ENCODE peak calls at places on chromosomes 2 and 18, in seven cellular contexts. X is fibroblast of mammary gland, F is adrenal gland, V is left lung, T is coronary artery, B is mucosa of descending colon, D is neural crest cell. O is an unnamed sample.

GRCh38 chr18:56089607-56090258 is 501.7 kb upstream of the TCF4 start:
- DNase-seq in X (no peak), F (no peak), V (no peak), T (no peak), B (no peak), D (no peak), O (no peak)

GRCh38 chr2:224869601-224870000 is 153.4 kb upstream of the CCDC195 start:
- DNase-seq in X (peak), F (no peak), V (no peak), T (no peak), B (no peak), D (no peak), O (no peak)

GRCh38 chr18:68960355-68960754 is 162.5 kb downstream of the CCDC102B start:
- DNase-seq in X (peak), F (no peak), V (no peak), T (no peak), B (peak), D (no peak), O (no peak)

GRCh38 chr2:236968101-236968886 is 117.4 kb upstream of the COPS8 start:
- DNase-seq in X (no peak), F (no peak), V (no peak), T (peak), B (no peak), D (no peak), O (no peak)

GRCh38 chr2:173354073-173354600 is 535 bp upstream of the CDCA7 start:
- DNase-seq in X (peak), F (no peak), V (no peak), T (no peak), B (no peak), D (no peak), O (peak)

GRCh38 chr2:14420851-14421250 is 211.7 kb upstream of the LRATD1 start:
- DNase-seq in X (peak), F (peak), V (no peak), T (no peak), B (no peak), D (no peak), O (no peak)

GRCh38 chr2:144412727-144413126 is 107.2 kb downstream of the ZEB2 start:
- DNase-seq in X (peak), F (peak), V (no peak), T (no peak), B (no peak), D (no peak), O (no peak)

GRCh38 chr2:37414470-37414949 is 70.1 kb downstream of the QPCT start:
- DNase-seq in X (peak), F (no peak), V (no peak), T (no peak), B (no peak), D (no peak), O (peak)

GRCh38 chr2:207394203-207394741 is 135.5 kb upstream of the CREB1 start:
- DNase-seq in X (peak), F (no peak), V (no peak), T (no peak), B (no peak), D (no peak), O (no peak)

GRCh38 chr18:37674570-37674969 is 109.0 kb upstream of the CELF4 start:
- DNase-seq in X (no peak), F (no peak), V (no peak), T (no peak), B (no peak), D (no peak), O (no peak)

GRCh38 chr2:165776013-165776412 is 18.0 kb downstream of the GALNT3 start:
- DNase-seq in X (no peak), F (no peak), V (no peak), T (no peak), B (no peak), D (no peak), O (no peak)

GRCh38 chr2:105403785-105404698 is 5.2 kb upstream of the FHL2 start:
- DNase-seq in X (peak), F (peak), V (no peak), T (no peak), B (no peak), D (no peak), O (no peak)

GRCh38 chr2:134148843-134149472 is 104.9 kb upstream of the MGAT5 start:
- DNase-seq in X (peak), F (no peak), V (no peak), T (no peak), B (no peak), D (no peak), O (no peak)

GRCh38 chr18:21056545-21056944 is 55.1 kb downstream of the ROCK1 start:
- DNase-seq in X (no peak), F (no peak), V (no peak), T (no peak), B (no peak), D (no peak), O (no peak)

GRCh38 chr2:24725956-24726355 is 67.2 kb downstream of the PTRHD1 start:
- DNase-seq in X (no peak), F (no peak), V (no peak), T (no peak), B (no peak), D (no peak), O (no peak)

GRCh38 chr2:158761626-158762025 is 33.5 kb upstream of the DAPL1 start:
- DNase-seq in X (peak), F (no peak), V (no peak), T (no peak), B (no peak), D (no peak), O (no peak)

GRCh38 chr18:12271376-12272235 is 17.4 kb downstream of the CIDEA start:
- DNase-seq in X (peak), F (peak), V (peak), T (peak), B (peak), D (peak), O (peak)

GRCh38 chr2:238107525-238108422 is 7.6 kb downstream of the ESPNL start:
- DNase-seq in X (no peak), F (peak), V (peak), T (no peak), B (peak), D (no peak), O (peak)

GRCh38 chr2:219249203-219249980 is 3.7 kb upstream of the TUBA4B start:
- DNase-seq in X (peak), F (peak), V (peak), T (peak), B (peak), D (no peak), O (peak)

GRCh38 chr18:48294894-48295585 is 114.1 kb downstream of the ZBTB7C start:
- DNase-seq in X (no peak), F (no peak), V (no peak), T (no peak), B (no peak), D (no peak), O (no peak)

GRCh38 chr2:98912221-98912851 is 23.7 kb downstream of the CRACDL start:
- DNase-seq in X (peak), F (peak), V (no peak), T (no peak), B (no peak), D (no peak), O (no peak)

GRCh38 chr2:86786001-86786536 is 4.6 kb downstream of the CD8A start:
- DNase-seq in X (no peak), F (no peak), V (no peak), T (no peak), B (no peak), D (no peak), O (no peak)

GRCh38 chr2:227817940-227818568 is 4.4 kb downstream of the CCL20 start:
- DNase-seq in X (peak), F (peak), V (peak), T (peak), B (peak), D (no peak), O (no peak)

GRCh38 chr18:55775972-55776371 is 188.0 kb upstream of the TCF4 start:
- DNase-seq in X (no peak), F (no peak), V (no peak), T (no peak), B (no peak), D (no peak), O (no peak)

GRCh38 chr2:238720232-238720672 is 127.6 kb upstream of the TWIST2 start:
- DNase-seq in X (peak), F (no peak), V (no peak), T (no peak), B (no peak), D (peak), O (peak)

GRCh38 chr2:14543284-14543683 is 89.2 kb upstream of the LRATD1 start:
- DNase-seq in X (no peak), F (no peak), V (no peak), T (no peak), B (no peak), D (no peak), O (no peak)

GRCh38 chr18:57649536-57650495 is 28.2 kb upstream of the NARS1 start:
- DNase-seq in X (peak), F (peak), V (no peak), T (no peak), B (no peak), D (no peak), O (peak)

GRCh38 chr2:188046437-188046836 is 245.2 kb upstream of the GULP1 start:
- DNase-seq in X (peak), F (no peak), V (no peak), T (no peak), B (no peak), D (no peak), O (no peak)

GRCh38 chr2:126913881-126914495 is 15.3 kb downstream of the TEX51 start:
- DNase-seq in X (no peak), F (no peak), V (no peak), T (peak), B (no peak), D (no peak), O (no peak)

GRCh38 chr2:71783215-71783614 is 329.9 kb downstream of the DYSF start:
- DNase-seq in X (no peak), F (no peak), V (no peak), T (no peak), B (no peak), D (no peak), O (peak)

GRCh38 chr2:47908682-47909081 is 2.4 kb upstream of the FBXO11 start:
- DNase-seq in X (no peak), F (no peak), V (no peak), T (no peak), B (no peak), D (no peak), O (no peak)

GRCh38 chr2:166384774-166385173 is 9.0 kb upstream of the SCN9A start:
- DNase-seq in X (peak), F (no peak), V (peak), T (no peak), B (no peak), D (no peak), O (no peak)

GRCh38 chr18:2536493-2536892 is 34.8 kb downstream of the METTL4 start:
- DNase-seq in X (peak), F (no peak), V (no peak), T (no peak), B (no peak), D (no peak), O (no peak)

GRCh38 chr2:207513577-207514257 is 16.0 kb upstream of the CREB1 start:
- DNase-seq in X (peak), F (no peak), V (no peak), T (no peak), B (no peak), D (no peak), O (no peak)

GRCh38 chr2:86783615-86784339 is 6.9 kb downstream of the CD8A start:
- DNase-seq in X (no peak), F (no peak), V (no peak), T (no peak), B (no peak), D (no peak), O (peak)

GRCh38 chr2:26605195-26605968 is 35.8 kb downstream of the CIB4 start:
- DNase-seq in X (peak), F (peak), V (no peak), T (peak), B (no peak), D (peak), O (peak)

GRCh38 chr2:218981390-218982311 is 3.3 kb downstream of the FEV start:
- DNase-seq in X (no peak), F (no peak), V (no peak), T (no peak), B (no peak), D (no peak), O (no peak)

DNA sequence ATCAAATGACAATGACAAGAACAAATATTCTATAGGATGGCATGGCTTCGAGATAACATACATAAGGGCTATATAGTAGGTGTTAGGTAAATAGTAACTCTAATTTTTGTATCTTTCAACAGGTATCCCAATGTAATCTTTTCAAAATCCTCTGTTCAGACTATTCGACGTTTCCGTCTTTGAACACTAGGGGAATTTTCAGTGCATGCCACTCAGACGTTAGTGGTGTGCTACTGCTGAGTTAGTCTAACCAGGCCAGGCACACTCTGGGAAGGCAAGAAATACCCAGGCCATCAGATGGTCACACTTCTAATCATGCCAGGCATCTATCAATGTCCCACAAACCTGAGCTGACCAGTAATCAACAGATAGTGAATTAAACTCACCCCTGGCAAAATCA is 14.6 kb upstream of the CREG2 start:
- DNase-seq in X (no peak), F (no peak), V (no peak), T (no peak), B (no peak), D (no peak), O (no peak)
- TF ChIP-seq CTCF in X (no peak), F (no peak), V (no peak), T (no peak), B (no peak), D (peak), O (no peak)

GRCh38 chr2:20666364-20667150 is at the start of gene GDF7:
- DNase-seq in X (no peak), F (peak), V (peak), T (no peak), B (no peak), D (no peak), O (no peak)

GRCh38 chr2:20668470-20668869 is 1.5 kb downstream of the GDF7 start:
- DNase-seq in X (no peak), F (no peak), V (no peak), T (peak), B (no peak), D (no peak), O (peak)

GRCh38 chr2:20666114-20666363 is 905 bp upstream of the GDF7 start:
- DNase-seq in X (no peak), F (no peak), V (peak), T (no peak), B (no peak), D (no peak), O (no peak)

GRCh38 chr2:20667531-20668401 is 822 bp downstream of the GDF7 start:
- DNase-seq in X (no peak), F (no peak), V (peak), T (no peak), B (no peak), D (no peak), O (peak)

GRCh38 chr2:20667151-20667530 is 197 bp downstream of the GDF7 start:
- DNase-seq in X (no peak), F (no peak), V (peak), T (peak), B (no peak), D (no peak), O (no peak)
- TF ChIP-seq CTCF in X (no peak), F (no peak), V (no peak), T (no peak), B (no peak), D (peak), O (no peak)

GRCh38 chr2:45332567-45332966 is 278.5 kb downstream of the SRBD1 start:
- DNase-seq in X (no peak), F (no peak), V (no peak), T (no peak), B (no peak), D (no peak), O (no peak)

GRCh38 chr2:45332094-45332493 is 279.0 kb downstream of the SRBD1 start:
- DNase-seq in X (no peak), F (no peak), V (no peak), T (no peak), B (no peak), D (no peak), O (no peak)

GRCh38 chr2:45331034-45331786 is 279.9 kb downstream of the SRBD1 start:
- DNase-seq in X (peak), F (no peak), V (peak), T (no peak), B (no peak), D (no peak), O (no peak)

GRCh38 chr2:45337396-45337795 is 273.7 kb downstream of the SRBD1 start:
- DNase-seq in X (peak), F (no peak), V (no peak), T (no peak), B (no peak), D (no peak), O (no peak)

DNA sequence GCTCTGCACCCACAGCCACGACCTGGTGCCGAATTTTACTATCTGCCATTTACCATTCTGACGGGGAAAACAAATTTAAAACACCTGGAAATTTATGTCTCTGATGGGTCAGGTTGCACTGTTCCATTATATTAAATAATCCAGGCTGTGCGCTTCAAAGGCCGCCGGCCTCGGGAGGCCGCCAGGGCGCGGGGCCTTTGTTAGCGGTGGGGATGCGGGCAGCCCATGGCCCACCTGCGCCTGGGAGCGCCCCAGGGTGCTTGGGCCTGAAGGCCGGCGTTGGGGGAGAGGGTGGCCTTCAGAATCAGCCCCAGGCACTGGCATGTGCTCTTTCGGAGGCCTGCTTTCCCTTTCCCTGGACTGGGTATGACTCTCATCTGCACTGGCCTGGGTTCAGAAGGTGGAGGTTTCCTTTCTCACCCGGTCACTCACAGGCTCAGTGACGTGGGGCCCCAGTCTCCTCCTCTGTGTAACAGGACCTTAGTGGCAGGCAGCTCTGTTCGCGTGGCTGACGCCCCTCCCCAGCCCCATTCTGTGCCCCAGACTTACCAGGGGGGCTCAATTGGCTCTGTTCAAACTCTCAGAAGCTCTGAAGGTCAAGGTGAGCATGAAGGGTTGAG is 276.7 kb downstream of the SRBD1 start:
- DNase-seq in X (no peak), F (no peak), V (no peak), T (no peak), B (no peak), D (no peak), O (no peak)
- TF ChIP-seq CTCF in X (no peak), F (no peak), V (no peak), T (no peak), B (no peak), D (no peak), O (no peak)

GRCh38 chr2:231926180-231926741 is at the start of gene NPPC:
- DNase-seq in X (peak), F (peak), V (peak), T (peak), B (peak), D (peak), O (peak)
- TF ChIP-seq CTCF in X (no peak), F (no peak), V (no peak), T (no peak), B (no peak), D (peak), O (peak)

GRCh38 chr2:199594443-199594842 is 136.7 kb upstream of the SATB2 start:
- DNase-seq in X (no peak), F (no peak), V (no peak), T (no peak), B (no peak), D (no peak), O (no peak)

GRCh38 chr2:199602271-199602895 is 144.6 kb upstream of the SATB2 start:
- DNase-seq in X (peak), F (no peak), V (no peak), T (no peak), B (no peak), D (no peak), O (no peak)

GRCh38 chr2:199596549-199596948 is 138.8 kb upstream of the SATB2 start:
- DNase-seq in X (peak), F (peak), V (no peak), T (no peak), B (no peak), D (no peak), O (no peak)
- TF ChIP-seq CTCF in X (peak), F (no peak), V (peak), T (no peak), B (peak), D (peak), O (peak)

GRCh38 chr2:174772492-174772801 is 8.2 kb upstream of the CHRNA1 start:
- DNase-seq in X (no peak), F (no peak), V (no peak), T (no peak), B (no peak), D (no peak), O (no peak)

GRCh38 chr2:174774828-174775227 is 10.6 kb upstream of the CHRNA1 start:
- DNase-seq in X (no peak), F (no peak), V (no peak), T (no peak), B (no peak), D (no peak), O (no peak)

GRCh38 chr2:174771136-174771535 is 6.9 kb upstream of the CHRNA1 start:
- DNase-seq in X (no peak), F (no peak), V (no peak), T (no peak), B (no peak), D (no peak), O (no peak)

GRCh38 chr2:174773191-174773590 is 8.9 kb upstream of the CHRNA1 start:
- DNase-seq in X (no peak), F (no peak), V (no peak), T (no peak), B (no peak), D (no peak), O (no peak)

DNA sequence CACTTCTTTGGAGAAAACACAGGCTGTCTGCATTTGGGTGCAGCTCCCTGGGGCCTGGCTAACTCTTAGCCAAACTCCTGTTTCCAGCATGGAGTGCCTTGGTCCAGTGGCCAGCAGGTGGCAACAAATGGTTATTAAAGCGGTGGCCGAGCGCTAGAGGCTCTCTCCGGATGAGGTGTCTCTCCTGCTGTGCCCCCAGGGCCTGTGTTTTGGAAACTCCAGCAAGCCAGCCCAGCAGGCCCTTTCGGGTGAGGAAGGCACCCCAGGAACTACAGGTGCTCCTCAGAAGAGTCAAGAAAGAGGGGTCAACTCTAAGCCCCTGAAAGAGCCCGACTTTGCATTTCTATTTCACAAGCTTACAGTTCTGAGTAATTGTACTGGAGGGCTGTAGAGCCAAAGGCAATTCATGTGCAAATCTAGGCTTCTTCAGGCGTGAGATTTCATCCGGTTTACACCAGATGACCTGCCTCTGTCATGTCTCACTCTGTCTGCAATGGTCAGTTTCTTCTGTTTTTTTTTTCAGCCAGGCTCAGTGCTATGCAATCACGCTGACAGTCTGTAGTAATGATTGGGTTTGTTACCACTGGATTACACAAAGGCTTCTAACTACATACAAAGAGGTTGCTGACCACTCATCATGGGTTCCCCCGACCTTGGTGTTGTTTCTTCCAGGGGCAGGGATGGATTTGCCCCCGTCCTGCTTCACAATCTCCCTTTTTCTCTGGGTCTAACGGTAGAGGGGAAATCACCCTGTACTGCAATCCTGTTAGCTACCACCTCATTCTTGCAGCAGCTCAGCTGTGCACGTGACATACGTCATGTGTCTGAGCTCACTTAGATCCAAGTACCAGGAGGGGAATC is 7.6 kb upstream of the CHRNA1 start:
- DNase-seq in X (peak), F (peak), V (no peak), T (peak), B (no peak), D (peak), O (peak)
- TF ChIP-seq CTCF in X (peak), F (peak), V (peak), T (peak), B (peak), D (peak), O (peak)

O was measured in GM10248.